ENCODE peak calls at places on chromosomes 2 and 18, in five cellular contexts. K, J, B, Z and L are unnamed samples.

GRCh38 chr2:121881038-121881437 is 125.6 kb downstream of the TSN start:
- DNase-seq in K (no peak), J (no peak), B (no peak), Z (no peak), L (no peak)

GRCh38 chr2:109171444-109172334 is 42.7 kb downstream of the SH3RF3 start:
- DNase-seq in K (no peak), J (no peak), B (peak; percentile 28), Z (peak; percentile 99), L (no peak)

GRCh38 chr2:11537951-11538350 is 4.1 kb downstream of the GREB1 start:
- DNase-seq in K (no peak), J (no peak), B (no peak), Z (no peak), L (no peak)

GRCh38 chr18:42155024-42155423 is 200.0 kb downstream of the PIK3C3 start:
- DNase-seq in K (no peak), J (no peak), B (no peak), Z (no peak), L (no peak)

GRCh38 chr2:120737802-120738516 is 2.3 kb downstream of the GLI2 start:
- DNase-seq in K (no peak), J (peak; percentile 10), B (no peak), Z (no peak), L (no peak)

GRCh38 chr2:45494275-45494977 is 116.6 kb downstream of the SRBD1 start:
- DNase-seq in K (peak; percentile 32), J (peak; percentile 11), B (peak; percentile 16), Z (peak; percentile 48), L (peak; percentile 29)

GRCh38 chr2:177806025-177806424 is 266.6 kb downstream of the PDE11A start:
- DNase-seq in K (no peak), J (no peak), B (no peak), Z (no peak), L (no peak)

GRCh38 chr2:134120718-134121630 is 132.9 kb upstream of the MGAT5 start:
- DNase-seq in K (peak; percentile 93), J (peak; percentile 34), B (peak; percentile 61), Z (peak; percentile 64), L (peak; percentile 36)

GRCh38 chr18:57619881-57620280 is 1.8 kb downstream of the NARS1 start:
- DNase-seq in K (no peak), J (no peak), B (no peak), Z (no peak), L (no peak)

GRCh38 chr2:160695402-160696060 is 201.9 kb upstream of the RBMS1 start:
- DNase-seq in K (no peak), J (no peak), B (no peak), Z (peak; percentile 26), L (no peak)

GRCh38 chr2:103616891-103617290 is 855.1 kb downstream of the TMEM182 start:
- DNase-seq in K (no peak), J (no peak), B (no peak), Z (no peak), L (no peak)

GRCh38 chr2:222939208-222939846 is 78.5 kb downstream of the ACSL3 start:
- DNase-seq in K (peak; percentile 35), J (peak; percentile 48), B (peak; percentile 85), Z (peak; percentile 56), L (peak; percentile 80)

GRCh38 chr2:176126929-176127768 is 2.4 kb upstream of the HOXD8 start:
- DNase-seq in K (peak; percentile 71), J (no peak), B (peak; percentile 69), Z (peak; percentile 40), L (peak; percentile 76)

GRCh38 chr18:59478591-59478990 is 119.5 kb upstream of the LMAN1 start:
- DNase-seq in K (no peak), J (no peak), B (no peak), Z (peak; percentile 42), L (no peak)

GRCh38 chr2:160871096-160871495 is 289.1 kb upstream of the TANK start:
- DNase-seq in K (no peak), J (no peak), B (no peak), Z (no peak), L (no peak)

GRCh38 chr18:10477863-10478260 is 23.4 kb downstream of the APCDD1 start:
- DNase-seq in K (no peak), J (no peak), B (no peak), Z (no peak), L (no peak)

GRCh38 chr2:208265371-208265806 is 666 bp upstream of the PIKFYVE start:
- DNase-seq in K (peak; percentile 59), J (no peak), B (peak; percentile 16), Z (no peak), L (no peak)

GRCh38 chr2:216754812-216755211 is 59.5 kb upstream of the IGFBP5 start:
- DNase-seq in K (no peak), J (no peak), B (no peak), Z (no peak), L (no peak)

GRCh38 chr2:205957452-205958154 is 128.4 kb downstream of the INO80D start:
- DNase-seq in K (no peak), J (no peak), B (no peak), Z (no peak), L (no peak)

GRCh38 chr18:22604986-22605421 is 187.3 kb upstream of the CTAGE1 start:
- DNase-seq in K (no peak), J (no peak), B (no peak), Z (no peak), L (no peak)

GRCh38 chr2:19128148-19128547 is 230.3 kb downstream of the OSR1 start:
- DNase-seq in K (no peak), J (no peak), B (no peak), Z (no peak), L (no peak)

GRCh38 chr2:234026693-234027254 is 23.7 kb upstream of the SPP2 start:
- DNase-seq in K (no peak), J (no peak), B (no peak), Z (no peak), L (no peak)

GRCh38 chr2:147108553-147108952 is 736.3 kb upstream of the ACVR2A start:
- DNase-seq in K (no peak), J (no peak), B (no peak), Z (no peak), L (no peak)

GRCh38 chr2:200860092-200860795 is 4.2 kb downstream of the CLK1 start:
- DNase-seq in K (no peak), J (no peak), B (no peak), Z (no peak), L (no peak)

GRCh38 chr2:3451926-3452671 is 67.2 kb downstream of the ADI1 start:
- DNase-seq in K (no peak), J (no peak), B (no peak), Z (no peak), L (no peak)

GRCh38 chr2:179891237-179891636 is 29.8 kb upstream of the ZNF385B start:
- DNase-seq in K (no peak), J (no peak), B (no peak), Z (no peak), L (no peak)

GRCh38 chr18:23259701-23260661 is 124.7 kb downstream of the CABLES1 start:
- DNase-seq in K (peak; percentile 46), J (peak; percentile 29), B (peak; percentile 81), Z (peak; percentile 69), L (peak; percentile 68)

GRCh38 chr2:121366040-121366439 is 81.0 kb upstream of the TFCP2L1 start:
- DNase-seq in K (no peak), J (no peak), B (no peak), Z (no peak), L (no peak)

GRCh38 chr2:219247678-219248642 is 2.7 kb downstream of the STK16 start:
- DNase-seq in K (no peak), J (no peak), B (no peak), Z (no peak), L (no peak)

GRCh38 chr18:61750840-61751668 is 141.8 kb downstream of the RNF152 start:
- DNase-seq in K (no peak), J (no peak), B (no peak), Z (no peak), L (no peak)

GRCh38 chr2:225041210-225041870 is 928 bp downstream of the DOCK10 start:
- DNase-seq in K (peak; percentile 84), J (no peak), B (no peak), Z (peak; percentile 50), L (no peak)

GRCh38 chr2:102826904-102827303 is 65.1 kb downstream of the TMEM182 start:
- DNase-seq in K (no peak), J (no peak), B (no peak), Z (no peak), L (no peak)

GRCh38 chr2:191636235-191636543 is 41.7 kb upstream of the NABP1 start:
- DNase-seq in K (no peak), J (no peak), B (no peak), Z (peak; percentile 79), L (no peak)

GRCh38 chr2:136060401-136060940 is 57.5 kb downstream of the CXCR4 start:
- DNase-seq in K (no peak), J (no peak), B (no peak), Z (no peak), L (no peak)

GRCh38 chr2:4340536-4340935 is 637.2 kb downstream of the DCDC2C start:
- DNase-seq in K (no peak), J (no peak), B (no peak), Z (no peak), L (no peak)

GRCh38 chr18:12679183-12679786 is 21.4 kb upstream of the SPIRE1 start:
- DNase-seq in K (no peak), J (no peak), B (peak; percentile 63), Z (no peak), L (no peak)

GRCh38 chr2:85811173-85811849 is 57.5 kb downstream of the ATOH8 start:
- DNase-seq in K (no peak), J (no peak), B (no peak), Z (no peak), L (no peak)

GRCh38 chr18:59057969-59058368 is 81.7 kb upstream of the SEC11C start:
- DNase-seq in K (no peak), J (no peak), B (no peak), Z (peak; percentile 23), L (no peak)

GRCh38 chr2:27621524-27621923 is 7.3 kb downstream of the CCDC121 start:
- DNase-seq in K (no peak), J (no peak), B (no peak), Z (no peak), L (no peak)
- TF ChIP-seq CTCF in K (no peak), J (no peak), B (no peak), Z (no peak), L (no peak)

GRCh38 chr2:238019962-238020361 is 40.8 kb upstream of the SCLY start:
- DNase-seq in K (no peak), J (no peak), B (no peak), Z (peak; percentile 2), L (no peak)

GRCh38 chr2:238016526-238016925 is 44.3 kb upstream of the SCLY start:
- DNase-seq in K (no peak), J (no peak), B (no peak), Z (no peak), L (no peak)

GRCh38 chr2:238020816-238021215 is 40.0 kb upstream of the SCLY start:
- DNase-seq in K (no peak), J (no peak), B (no peak), Z (no peak), L (no peak)

GRCh38 chr2:238013806-238014205 is 47.0 kb downstream of the UBE2F start:
- DNase-seq in K (no peak), J (no peak), B (no peak), Z (no peak), L (no peak)

GRCh38 chr2:238015705-238016104 is 45.1 kb upstream of the SCLY start:
- DNase-seq in K (no peak), J (no peak), B (no peak), Z (no peak), L (no peak)
- TF ChIP-seq CTCF in K (no peak), J (peak; percentile 20), B (no peak), Z (peak; percentile 11), L (peak; percentile 14)

GRCh38 chr2:232875256-232876070 is 5.4 kb downstream of the SNORC start:
- DNase-seq in K (peak; percentile 63), J (no peak), B (peak; percentile 37), Z (no peak), L (no peak)
- TF ChIP-seq CTCF in K (no peak), J (no peak), B (no peak), Z (no peak), L (no peak)

GRCh38 chr2:156319811-156320490 is 12.6 kb downstream of the NR4A2 start:
- DNase-seq in K (no peak), J (no peak), B (no peak), Z (no peak), L (no peak)
- TF ChIP-seq CTCF in K (peak; percentile 9), J (no peak), B (no peak), Z (no peak), L (peak; percentile 32)